ENCODE peak calls at places on chromosome 6, in four cellular contexts. One of them, this sample, is unnamed.
A peak's percentile ranks its signal among the peaks of the same experiment; 100 is the strongest.

GRCh38 chr6:157225575-157225995 is 97.7 kb downstream of the TMEM242 start:
- DNase-seq in GM23248: peak; percentile 28
- DNase-seq in stimulated activated CD4-positive, alpha-beta T cell treated with anti-CD3 and anti-CD28 coated beads, Interleukin-4, amount 100 ng/mL, for 24 hours: no peak
- DNase-seq in AG08396: no peak
- DNase-seq in this sample: peak; percentile 64

GRCh38 chr6:43702522-43703440 is 15.2 kb upstream of the MRPS18A start:
- DNase-seq in GM23248: peak; percentile 97
- DNase-seq in stimulated activated CD4-positive, alpha-beta T cell treated with anti-CD3 and anti-CD28 coated beads, Interleukin-4, amount 100 ng/mL, for 24 hours: peak; percentile 8
- DNase-seq in AG08396: peak; percentile 89
- DNase-seq in this sample: peak; percentile 90

GRCh38 chr6:2684059-2684749 is 66.5 kb downstream of the MYLK4 start:
- DNase-seq in GM23248: peak; percentile 11
- DNase-seq in stimulated activated CD4-positive, alpha-beta T cell treated with anti-CD3 and anti-CD28 coated beads, Interleukin-4, amount 100 ng/mL, for 24 hours: no peak
- DNase-seq in AG08396: no peak
- DNase-seq in this sample: no peak

GRCh38 chr6:89706121-89706520 is 67.6 kb upstream of the LYRM2 start:
- DNase-seq in GM23248: no peak
- DNase-seq in stimulated activated CD4-positive, alpha-beta T cell treated with anti-CD3 and anti-CD28 coated beads, Interleukin-4, amount 100 ng/mL, for 24 hours: no peak
- DNase-seq in AG08396: no peak
- DNase-seq in this sample: no peak

GRCh38 chr6:128740951-128741350 is 142.0 kb upstream of the LAMA2 start:
- DNase-seq in GM23248: no peak
- DNase-seq in stimulated activated CD4-positive, alpha-beta T cell treated with anti-CD3 and anti-CD28 coated beads, Interleukin-4, amount 100 ng/mL, for 24 hours: no peak
- DNase-seq in AG08396: no peak
- DNase-seq in this sample: no peak

GRCh38 chr6:1670711-1671462 is 61.2 kb downstream of the FOXC1 start:
- DNase-seq in GM23248: no peak
- DNase-seq in stimulated activated CD4-positive, alpha-beta T cell treated with anti-CD3 and anti-CD28 coated beads, Interleukin-4, amount 100 ng/mL, for 24 hours: no peak
- DNase-seq in AG08396: no peak
- DNase-seq in this sample: peak; percentile 67

GRCh38 chr6:87152528-87152950 is 2.8 kb upstream of the ZNF292 start:
- DNase-seq in GM23248: no peak
- DNase-seq in stimulated activated CD4-positive, alpha-beta T cell treated with anti-CD3 and anti-CD28 coated beads, Interleukin-4, amount 100 ng/mL, for 24 hours: no peak
- DNase-seq in AG08396: no peak
- DNase-seq in this sample: peak; percentile 17

GRCh38 chr6:150202404-150202803 is 59.6 kb downstream of the PPP1R14C start:
- DNase-seq in GM23248: peak; percentile 75
- DNase-seq in stimulated activated CD4-positive, alpha-beta T cell treated with anti-CD3 and anti-CD28 coated beads, Interleukin-4, amount 100 ng/mL, for 24 hours: no peak
- DNase-seq in AG08396: no peak
- DNase-seq in this sample: peak; percentile 66

GRCh38 chr6:93419304-93420162 is at the start of gene EPHA7:
- DNase-seq in GM23248: peak; percentile 84
- DNase-seq in stimulated activated CD4-positive, alpha-beta T cell treated with anti-CD3 and anti-CD28 coated beads, Interleukin-4, amount 100 ng/mL, for 24 hours: peak; percentile 27
- DNase-seq in AG08396: peak; percentile 95
- DNase-seq in this sample: peak; percentile 98

GRCh38 chr6:42694586-42694985 is 27.8 kb downstream of the PRPH2 start:
- DNase-seq in GM23248: peak; percentile 84
- DNase-seq in stimulated activated CD4-positive, alpha-beta T cell treated with anti-CD3 and anti-CD28 coated beads, Interleukin-4, amount 100 ng/mL, for 24 hours: no peak
- DNase-seq in AG08396: peak; percentile 83
- DNase-seq in this sample: peak; percentile 88

GRCh38 chr6:14066782-14067406 is 50.7 kb upstream of the CD83 start:
- DNase-seq in GM23248: peak; percentile 86
- DNase-seq in stimulated activated CD4-positive, alpha-beta T cell treated with anti-CD3 and anti-CD28 coated beads, Interleukin-4, amount 100 ng/mL, for 24 hours: peak; percentile 15
- DNase-seq in AG08396: peak; percentile 47
- DNase-seq in this sample: peak; percentile 43

GRCh38 chr6:112050417-112050816 is 3.5 kb upstream of the CCN6 start:
- DNase-seq in GM23248: no peak
- DNase-seq in stimulated activated CD4-positive, alpha-beta T cell treated with anti-CD3 and anti-CD28 coated beads, Interleukin-4, amount 100 ng/mL, for 24 hours: no peak
- DNase-seq in AG08396: no peak
- DNase-seq in this sample: peak; percentile 36

GRCh38 chr6:135084916-135085269 is 30.3 kb upstream of the HBS1L start:
- DNase-seq in GM23248: no peak
- DNase-seq in stimulated activated CD4-positive, alpha-beta T cell treated with anti-CD3 and anti-CD28 coated beads, Interleukin-4, amount 100 ng/mL, for 24 hours: no peak
- DNase-seq in AG08396: no peak
- DNase-seq in this sample: no peak

GRCh38 chr6:84847349-84848160 is 83.2 kb upstream of the TBX18 start:
- DNase-seq in GM23248: peak; percentile 45
- DNase-seq in stimulated activated CD4-positive, alpha-beta T cell treated with anti-CD3 and anti-CD28 coated beads, Interleukin-4, amount 100 ng/mL, for 24 hours: no peak
- DNase-seq in AG08396: no peak
- DNase-seq in this sample: peak; percentile 88

GRCh38 chr6:41039060-41039998 is at the start of gene UNC5CL:
- DNase-seq in GM23248: peak; percentile 54
- DNase-seq in stimulated activated CD4-positive, alpha-beta T cell treated with anti-CD3 and anti-CD28 coated beads, Interleukin-4, amount 100 ng/mL, for 24 hours: peak; percentile 61
- DNase-seq in AG08396: peak; percentile 44
- DNase-seq in this sample: peak; percentile 86

GRCh38 chr6:88141641-88142298 is 24.4 kb downstream of the CNR1 start:
- DNase-seq in GM23248: no peak
- DNase-seq in stimulated activated CD4-positive, alpha-beta T cell treated with anti-CD3 and anti-CD28 coated beads, Interleukin-4, amount 100 ng/mL, for 24 hours: no peak
- DNase-seq in AG08396: no peak
- DNase-seq in this sample: no peak

GRCh38 chr6:96075826-96076225 is 60.1 kb downstream of the FUT9 start:
- DNase-seq in GM23248: no peak
- DNase-seq in stimulated activated CD4-positive, alpha-beta T cell treated with anti-CD3 and anti-CD28 coated beads, Interleukin-4, amount 100 ng/mL, for 24 hours: no peak
- DNase-seq in AG08396: no peak
- DNase-seq in this sample: no peak

GRCh38 chr6:5294392-5295211 is 33.3 kb downstream of the FARS2 start:
- DNase-seq in GM23248: no peak
- DNase-seq in stimulated activated CD4-positive, alpha-beta T cell treated with anti-CD3 and anti-CD28 coated beads, Interleukin-4, amount 100 ng/mL, for 24 hours: no peak
- DNase-seq in AG08396: no peak
- DNase-seq in this sample: no peak

GRCh38 chr6:43712590-43712989 is 25.0 kb upstream of the MRPS18A start:
- DNase-seq in GM23248: no peak
- DNase-seq in stimulated activated CD4-positive, alpha-beta T cell treated with anti-CD3 and anti-CD28 coated beads, Interleukin-4, amount 100 ng/mL, for 24 hours: no peak
- DNase-seq in AG08396: no peak
- DNase-seq in this sample: no peak